ENCODE peak calls at places on chromosomes 7 and 10, in six cellular contexts. One of them, this sample, is unnamed.

GRCh38 chr7:90180011-90180585 is 25.8 kb downstream of the STEAP1 start:
- DNase-seq in CD8-positive, alpha-beta T cell: no peak
- DNase-seq in psoas muscle: no peak
- DNase-seq in spleen: no peak
- DNase-seq in cardiac fibroblast: peak
- DNase-seq in A549: no peak
- DNase-seq in this sample: no peak

GRCh38 chr10:112663181-112663879 is 216.3 kb downstream of the VTI1A start:
- DNase-seq in CD8-positive, alpha-beta T cell: no peak
- DNase-seq in psoas muscle: no peak
- DNase-seq in spleen: no peak
- DNase-seq in cardiac fibroblast: peak
- DNase-seq in A549: peak
- DNase-seq in this sample: no peak

GRCh38 chr7:140940866-140941265 is 16.1 kb upstream of the BRAF start:
- DNase-seq in CD8-positive, alpha-beta T cell: no peak
- DNase-seq in psoas muscle: no peak
- DNase-seq in spleen: no peak
- DNase-seq in cardiac fibroblast: no peak
- DNase-seq in A549: no peak
- DNase-seq in this sample: no peak

GRCh38 chr7:101021703-101022102 is 1.8 kb downstream of the MUC17 start:
- DNase-seq in CD8-positive, alpha-beta T cell: no peak
- DNase-seq in psoas muscle: peak
- DNase-seq in spleen: no peak
- DNase-seq in cardiac fibroblast: no peak
- DNase-seq in A549: no peak
- DNase-seq in this sample: no peak

GRCh38 chr10:75544923-75545322 is 113.5 kb downstream of the LRMDA start:
- DNase-seq in CD8-positive, alpha-beta T cell: no peak
- DNase-seq in psoas muscle: no peak
- DNase-seq in spleen: no peak
- DNase-seq in cardiac fibroblast: peak
- DNase-seq in A549: no peak
- DNase-seq in this sample: no peak

GRCh38 chr7:118052330-118052729 is 131.6 kb upstream of the LSM8 start:
- DNase-seq in CD8-positive, alpha-beta T cell: no peak
- DNase-seq in psoas muscle: no peak
- DNase-seq in spleen: no peak
- DNase-seq in cardiac fibroblast: no peak
- DNase-seq in A549: no peak
- DNase-seq in this sample: no peak

GRCh38 chr10:92173996-92174395 is 116.9 kb downstream of the CPEB3 start:
- DNase-seq in CD8-positive, alpha-beta T cell: no peak
- DNase-seq in psoas muscle: no peak
- DNase-seq in spleen: no peak
- DNase-seq in cardiac fibroblast: no peak
- DNase-seq in A549: no peak
- DNase-seq in this sample: no peak

GRCh38 chr7:128383781-128384180 is 22.3 kb upstream of the PRRT4 start:
- DNase-seq in CD8-positive, alpha-beta T cell: no peak
- DNase-seq in psoas muscle: no peak
- DNase-seq in spleen: no peak
- DNase-seq in cardiac fibroblast: peak
- DNase-seq in A549: no peak
- DNase-seq in this sample: no peak

GRCh38 chr10:62015994-62016393 is 114.5 kb downstream of the ARID5B start:
- DNase-seq in CD8-positive, alpha-beta T cell: no peak
- DNase-seq in psoas muscle: no peak
- DNase-seq in spleen: no peak
- DNase-seq in cardiac fibroblast: peak
- DNase-seq in A549: no peak
- DNase-seq in this sample: no peak

GRCh38 chr10:100319736-100320135 is 10.3 kb downstream of the PKD2L1 start:
- DNase-seq in CD8-positive, alpha-beta T cell: no peak
- DNase-seq in psoas muscle: no peak
- DNase-seq in spleen: no peak
- DNase-seq in cardiac fibroblast: no peak
- DNase-seq in A549: no peak
- DNase-seq in this sample: no peak

GRCh38 chr10:128047337-128047736 is 78.9 kb downstream of the MKI67 start:
- DNase-seq in CD8-positive, alpha-beta T cell: peak
- DNase-seq in psoas muscle: peak
- DNase-seq in spleen: peak
- DNase-seq in cardiac fibroblast: peak
- DNase-seq in A549: no peak
- DNase-seq in this sample: no peak

GRCh38 chr7:102874966-102875365 is 37.8 kb upstream of the LRRC17 start:
- DNase-seq in CD8-positive, alpha-beta T cell: no peak
- DNase-seq in psoas muscle: no peak
- DNase-seq in spleen: no peak
- DNase-seq in cardiac fibroblast: no peak
- DNase-seq in A549: no peak
- DNase-seq in this sample: no peak

GRCh38 chr10:122849900-122850605 is 4.4 kb upstream of the CUZD1 start:
- DNase-seq in CD8-positive, alpha-beta T cell: no peak
- DNase-seq in psoas muscle: no peak
- DNase-seq in spleen: no peak
- DNase-seq in cardiac fibroblast: no peak
- DNase-seq in A549: peak
- DNase-seq in this sample: no peak

GRCh38 chr7:47726047-47726726 is 144.3 kb upstream of the TNS3 start:
- DNase-seq in CD8-positive, alpha-beta T cell: no peak
- DNase-seq in psoas muscle: no peak
- DNase-seq in spleen: no peak
- DNase-seq in cardiac fibroblast: no peak
- DNase-seq in A549: no peak
- DNase-seq in this sample: no peak

DNA sequence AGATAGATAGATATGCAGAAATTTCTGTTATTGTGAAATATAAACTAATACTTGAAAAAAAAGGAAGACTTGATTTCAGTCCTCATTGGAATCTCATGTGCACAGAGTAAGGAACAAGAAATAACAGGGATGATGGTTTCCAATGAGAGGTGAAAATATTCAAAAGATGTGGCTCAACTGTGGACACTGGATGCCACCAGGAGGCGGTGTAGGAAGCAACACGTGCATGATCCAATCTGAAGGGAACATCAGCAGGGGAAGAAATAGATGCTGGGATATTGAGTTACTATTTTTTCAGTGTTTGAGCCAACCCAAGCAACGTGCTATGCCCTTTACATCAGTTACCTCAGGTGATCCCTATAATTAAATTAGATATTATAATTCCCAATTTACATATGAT is 710.8 kb upstream of the LRRTM3 start:
- DNase-seq in CD8-positive, alpha-beta T cell: no peak
- DNase-seq in psoas muscle: no peak
- DNase-seq in spleen: no peak
- DNase-seq in cardiac fibroblast: no peak
- DNase-seq in A549: peak
- DNase-seq in this sample: no peak
- TF ChIP-seq CTCF in CD8-positive, alpha-beta T cell: no peak
- TF ChIP-seq CTCF in psoas muscle: no peak
- TF ChIP-seq CTCF in spleen: no peak
- TF ChIP-seq CTCF in cardiac fibroblast: peak
- TF ChIP-seq CTCF in A549: peak
- TF ChIP-seq CTCF in this sample: peak

DNA sequence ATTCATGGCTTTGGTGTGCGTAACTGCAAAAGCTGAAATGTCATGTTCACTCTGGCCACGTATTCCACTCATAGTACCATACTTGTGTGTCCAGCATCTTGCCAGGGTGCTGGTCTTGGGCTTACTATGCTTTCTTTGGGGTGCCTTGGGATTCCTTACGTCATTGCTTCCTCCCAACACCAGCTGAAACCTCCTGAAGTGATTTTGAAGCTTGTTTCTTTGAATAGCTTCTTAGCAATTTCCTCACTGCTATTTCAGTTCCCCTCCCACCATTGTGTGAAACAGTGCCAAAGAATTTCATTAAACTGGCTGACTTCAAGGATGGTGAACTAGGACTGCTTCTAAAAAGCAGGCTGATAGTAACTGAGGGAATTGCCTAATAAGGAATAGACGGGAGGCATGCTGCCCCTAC is 36.9 kb downstream of the ENTPD1 start:
- DNase-seq in CD8-positive, alpha-beta T cell: no peak
- DNase-seq in psoas muscle: no peak
- DNase-seq in spleen: no peak
- DNase-seq in cardiac fibroblast: peak
- DNase-seq in A549: no peak
- DNase-seq in this sample: no peak
- TF ChIP-seq CTCF in CD8-positive, alpha-beta T cell: no peak
- TF ChIP-seq CTCF in psoas muscle: no peak
- TF ChIP-seq CTCF in spleen: no peak
- TF ChIP-seq CTCF in cardiac fibroblast: no peak
- TF ChIP-seq CTCF in A549: no peak
- TF ChIP-seq CTCF in this sample: no peak

DNA sequence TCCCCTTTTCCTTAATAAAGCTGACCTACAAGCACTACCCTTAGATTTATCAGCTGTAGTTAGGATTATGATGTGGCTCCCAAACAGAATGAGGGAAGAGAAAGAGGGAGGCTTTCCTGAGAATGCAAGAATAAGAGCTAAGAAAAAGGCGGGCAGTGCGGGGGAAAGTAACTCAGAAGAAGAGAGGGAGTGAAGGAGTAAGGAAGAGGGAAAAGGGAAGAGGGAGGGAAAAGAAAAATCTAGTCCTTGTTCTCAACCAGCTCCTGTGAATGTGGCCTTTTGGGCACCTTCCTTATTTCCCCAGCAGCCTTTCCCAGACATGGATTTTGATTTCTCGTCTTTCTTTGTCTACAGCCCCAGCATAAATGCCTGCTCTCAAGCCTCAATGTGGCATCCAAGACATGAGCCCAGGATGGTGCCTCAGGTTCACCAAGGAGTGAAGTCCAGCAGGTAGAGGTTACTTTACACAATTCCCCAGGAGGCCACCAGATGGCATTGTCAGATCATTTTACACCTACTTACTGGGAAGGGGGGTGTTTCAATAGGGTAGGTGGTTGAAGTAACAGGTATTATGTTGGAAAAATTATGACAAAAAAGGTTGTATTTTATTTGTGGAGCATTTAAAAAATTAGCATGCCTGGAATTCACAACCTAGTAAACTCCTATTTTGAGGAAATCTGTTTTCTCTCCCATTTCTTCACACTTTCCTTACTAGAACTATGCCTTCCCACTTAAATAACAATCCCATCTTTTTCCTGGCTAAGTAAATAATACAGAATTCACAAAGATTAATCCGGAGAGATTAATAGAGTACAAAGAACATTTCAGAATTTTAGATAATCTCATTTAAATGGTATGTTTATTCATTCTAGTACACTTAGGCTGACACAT is 106.5 kb downstream of the HTR7 start:
- DNase-seq in CD8-positive, alpha-beta T cell: no peak
- DNase-seq in psoas muscle: no peak
- DNase-seq in spleen: no peak
- DNase-seq in cardiac fibroblast: peak
- DNase-seq in A549: peak
- DNase-seq in this sample: peak
- TF ChIP-seq CTCF in CD8-positive, alpha-beta T cell: peak
- TF ChIP-seq CTCF in psoas muscle: peak
- TF ChIP-seq CTCF in spleen: peak
- TF ChIP-seq CTCF in cardiac fibroblast: peak
- TF ChIP-seq CTCF in A549: peak
- TF ChIP-seq CTCF in this sample: peak

DNA sequence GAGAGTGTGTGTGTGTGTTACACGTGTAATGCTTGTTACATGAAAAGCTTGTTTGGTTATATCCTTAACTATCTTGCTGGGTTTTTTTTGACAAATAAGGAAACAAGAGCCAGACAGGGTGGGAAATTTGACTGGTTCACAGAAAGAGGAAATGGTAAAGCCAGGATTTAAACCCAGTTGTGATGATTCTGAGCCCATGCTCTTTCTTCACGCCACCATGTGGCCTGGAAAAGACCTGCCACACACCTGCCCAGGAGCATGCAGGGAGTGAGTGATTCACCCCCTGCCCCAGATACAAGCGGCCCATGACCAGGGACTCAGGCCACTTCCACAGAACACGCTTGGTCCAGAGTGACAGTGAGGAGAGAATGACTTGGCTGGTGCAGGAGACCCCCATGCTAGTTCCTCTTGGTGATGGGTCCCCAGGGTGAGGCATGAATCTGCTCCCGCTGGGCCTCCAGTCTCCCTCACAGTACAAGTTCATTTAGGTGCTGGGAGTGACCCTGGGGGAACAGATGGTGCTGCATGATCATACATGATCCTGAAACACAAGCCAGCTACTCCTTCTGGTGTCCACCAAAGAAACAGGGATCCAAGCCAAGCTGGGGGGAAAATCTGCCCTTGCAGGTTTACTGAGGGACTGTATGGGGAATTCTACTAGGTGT is 21.0 kb upstream of the EIF5AL1 start:
- DNase-seq in CD8-positive, alpha-beta T cell: no peak
- DNase-seq in psoas muscle: no peak
- DNase-seq in spleen: no peak
- DNase-seq in cardiac fibroblast: no peak
- DNase-seq in A549: no peak
- DNase-seq in this sample: no peak
- TF ChIP-seq CTCF in CD8-positive, alpha-beta T cell: no peak
- TF ChIP-seq CTCF in psoas muscle: no peak
- TF ChIP-seq CTCF in spleen: no peak
- TF ChIP-seq CTCF in cardiac fibroblast: no peak
- TF ChIP-seq CTCF in A549: no peak
- TF ChIP-seq CTCF in this sample: no peak

GRCh38 chr10:125231116-125231812 is 70.9 kb upstream of the CTBP2 start:
- DNase-seq in CD8-positive, alpha-beta T cell: no peak
- DNase-seq in psoas muscle: peak
- DNase-seq in spleen: peak
- DNase-seq in cardiac fibroblast: peak
- DNase-seq in A549: peak
- DNase-seq in this sample: no peak
- TF ChIP-seq CTCF in CD8-positive, alpha-beta T cell: no peak
- TF ChIP-seq CTCF in psoas muscle: no peak
- TF ChIP-seq CTCF in spleen: no peak
- TF ChIP-seq CTCF in cardiac fibroblast: no peak
- TF ChIP-seq CTCF in A549: no peak
- TF ChIP-seq CTCF in this sample: no peak

GRCh38 chr10:83274088-83274487 is 865.2 kb upstream of the GHITM start:
- DNase-seq in CD8-positive, alpha-beta T cell: no peak
- DNase-seq in psoas muscle: no peak
- DNase-seq in spleen: no peak
- DNase-seq in cardiac fibroblast: no peak
- DNase-seq in A549: no peak
- DNase-seq in this sample: no peak

GRCh38 chr10:83276971-83277370 is 862.3 kb upstream of the GHITM start:
- DNase-seq in CD8-positive, alpha-beta T cell: no peak
- DNase-seq in psoas muscle: no peak
- DNase-seq in spleen: no peak
- DNase-seq in cardiac fibroblast: no peak
- DNase-seq in A549: no peak
- DNase-seq in this sample: no peak

DNA sequence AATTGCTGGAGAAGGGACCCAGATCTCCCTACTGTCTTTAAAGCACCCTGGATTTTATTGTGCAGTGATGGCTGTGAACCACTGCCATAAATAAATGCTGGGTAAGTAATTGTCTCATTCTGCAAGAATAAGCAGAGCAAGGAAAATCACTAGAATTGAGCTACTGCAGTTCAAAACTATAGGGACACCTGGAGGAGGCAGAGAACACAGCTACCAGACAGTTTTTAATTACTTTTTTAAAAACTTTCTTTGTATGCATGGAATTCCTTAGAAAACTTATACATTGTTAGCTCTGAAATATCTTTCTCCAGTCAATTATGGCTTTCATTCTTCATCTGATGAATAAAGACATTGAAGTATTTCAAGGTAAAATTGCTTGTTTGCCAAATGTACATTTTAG is 866.3 kb upstream of the GHITM start:
- DNase-seq in CD8-positive, alpha-beta T cell: no peak
- DNase-seq in psoas muscle: no peak
- DNase-seq in spleen: no peak
- DNase-seq in cardiac fibroblast: no peak
- DNase-seq in A549: no peak
- DNase-seq in this sample: no peak
- TF ChIP-seq CTCF in CD8-positive, alpha-beta T cell: no peak
- TF ChIP-seq CTCF in psoas muscle: no peak
- TF ChIP-seq CTCF in spleen: no peak
- TF ChIP-seq CTCF in cardiac fibroblast: peak
- TF ChIP-seq CTCF in A549: no peak
- TF ChIP-seq CTCF in this sample: peak

This sample was measured in neural crest cell.